ENCODE peak calls at places on chromosome 20, in nine cellular contexts. One of them, this sample, is unnamed.

GRCh38 chr20:63874254-63874653 is 9.2 kb downstream of the TPD52L2 start:
- DNase-seq in head of caudate nucleus: no peak
- DNase-seq in G401: no peak
- DNase-seq in stimulated activated CD8-positive, alpha-beta memory T cell treated with anti-CD3 and anti-CD28 coated beads, Interleukin-4, amount 100 ng/mL, for 4 hours: no peak
- DNase-seq in amniotic stem cell: no peak
- DNase-seq in T-helper 17 cell: no peak
- DNase-seq in fibroblast of pulmonary artery: no peak
- DNase-seq in A172: no peak
- DNase-seq in right atrium auricular region: no peak
- DNase-seq in this sample: no peak

GRCh38 chr20:57199656-57200405 is 66.6 kb downstream of the BMP7 start:
- DNase-seq in head of caudate nucleus: no peak
- DNase-seq in G401: no peak
- DNase-seq in stimulated activated CD8-positive, alpha-beta memory T cell treated with anti-CD3 and anti-CD28 coated beads, Interleukin-4, amount 100 ng/mL, for 4 hours: no peak
- DNase-seq in amniotic stem cell: no peak
- DNase-seq in T-helper 17 cell: no peak
- DNase-seq in fibroblast of pulmonary artery: no peak
- DNase-seq in A172: peak
- DNase-seq in right atrium auricular region: no peak
- DNase-seq in this sample: no peak

GRCh38 chr20:35618372-35619131 is 2.9 kb downstream of the SPAG4 start:
- DNase-seq in head of caudate nucleus: no peak
- DNase-seq in G401: peak
- DNase-seq in stimulated activated CD8-positive, alpha-beta memory T cell treated with anti-CD3 and anti-CD28 coated beads, Interleukin-4, amount 100 ng/mL, for 4 hours: no peak
- DNase-seq in amniotic stem cell: no peak
- DNase-seq in T-helper 17 cell: no peak
- DNase-seq in fibroblast of pulmonary artery: peak
- DNase-seq in A172: no peak
- DNase-seq in right atrium auricular region: peak
- DNase-seq in this sample: no peak

GRCh38 chr20:57263767-57264150 is 2.7 kb downstream of the BMP7 start:
- DNase-seq in head of caudate nucleus: no peak
- DNase-seq in G401: no peak
- DNase-seq in stimulated activated CD8-positive, alpha-beta memory T cell treated with anti-CD3 and anti-CD28 coated beads, Interleukin-4, amount 100 ng/mL, for 4 hours: no peak
- DNase-seq in amniotic stem cell: no peak
- DNase-seq in T-helper 17 cell: no peak
- DNase-seq in fibroblast of pulmonary artery: no peak
- DNase-seq in A172: no peak
- DNase-seq in right atrium auricular region: no peak
- DNase-seq in this sample: no peak

GRCh38 chr20:38200646-38201045 is 35.6 kb upstream of the TGM2 start:
- DNase-seq in head of caudate nucleus: no peak
- DNase-seq in G401: no peak
- DNase-seq in stimulated activated CD8-positive, alpha-beta memory T cell treated with anti-CD3 and anti-CD28 coated beads, Interleukin-4, amount 100 ng/mL, for 4 hours: no peak
- DNase-seq in amniotic stem cell: no peak
- DNase-seq in T-helper 17 cell: no peak
- DNase-seq in fibroblast of pulmonary artery: no peak
- DNase-seq in A172: no peak
- DNase-seq in right atrium auricular region: no peak
- DNase-seq in this sample: no peak

GRCh38 chr20:9363673-9364072 is 150.7 kb upstream of the LAMP5 start:
- DNase-seq in head of caudate nucleus: no peak
- DNase-seq in G401: no peak
- DNase-seq in stimulated activated CD8-positive, alpha-beta memory T cell treated with anti-CD3 and anti-CD28 coated beads, Interleukin-4, amount 100 ng/mL, for 4 hours: no peak
- DNase-seq in amniotic stem cell: no peak
- DNase-seq in T-helper 17 cell: no peak
- DNase-seq in fibroblast of pulmonary artery: no peak
- DNase-seq in A172: no peak
- DNase-seq in right atrium auricular region: no peak
- DNase-seq in this sample: no peak

GRCh38 chr20:47546184-47547033 is 44.7 kb downstream of the NCOA3 start:
- DNase-seq in head of caudate nucleus: no peak
- DNase-seq in G401: no peak
- DNase-seq in stimulated activated CD8-positive, alpha-beta memory T cell treated with anti-CD3 and anti-CD28 coated beads, Interleukin-4, amount 100 ng/mL, for 4 hours: no peak
- DNase-seq in amniotic stem cell: peak
- DNase-seq in T-helper 17 cell: no peak
- DNase-seq in fibroblast of pulmonary artery: peak
- DNase-seq in A172: no peak
- DNase-seq in right atrium auricular region: no peak
- DNase-seq in this sample: no peak

GRCh38 chr20:3932277-3933073 is 43.3 kb downstream of the PANK2 start:
- DNase-seq in head of caudate nucleus: no peak
- DNase-seq in G401: peak
- DNase-seq in stimulated activated CD8-positive, alpha-beta memory T cell treated with anti-CD3 and anti-CD28 coated beads, Interleukin-4, amount 100 ng/mL, for 4 hours: no peak
- DNase-seq in amniotic stem cell: no peak
- DNase-seq in T-helper 17 cell: no peak
- DNase-seq in fibroblast of pulmonary artery: no peak
- DNase-seq in A172: peak
- DNase-seq in right atrium auricular region: no peak
- DNase-seq in this sample: no peak

GRCh38 chr20:46353506-46354206 is 45.4 kb upstream of the CDH22 start:
- DNase-seq in head of caudate nucleus: no peak
- DNase-seq in G401: no peak
- DNase-seq in stimulated activated CD8-positive, alpha-beta memory T cell treated with anti-CD3 and anti-CD28 coated beads, Interleukin-4, amount 100 ng/mL, for 4 hours: no peak
- DNase-seq in amniotic stem cell: no peak
- DNase-seq in T-helper 17 cell: no peak
- DNase-seq in fibroblast of pulmonary artery: no peak
- DNase-seq in A172: no peak
- DNase-seq in right atrium auricular region: no peak
- DNase-seq in this sample: no peak

GRCh38 chr20:15077733-15078132 is 740.3 kb upstream of the FLRT3 start:
- DNase-seq in head of caudate nucleus: no peak
- DNase-seq in G401: no peak
- DNase-seq in stimulated activated CD8-positive, alpha-beta memory T cell treated with anti-CD3 and anti-CD28 coated beads, Interleukin-4, amount 100 ng/mL, for 4 hours: no peak
- DNase-seq in amniotic stem cell: no peak
- DNase-seq in T-helper 17 cell: no peak
- DNase-seq in fibroblast of pulmonary artery: no peak
- DNase-seq in A172: no peak
- DNase-seq in right atrium auricular region: no peak
- DNase-seq in this sample: no peak

GRCh38 chr20:34713194-34713943 is 9.2 kb downstream of the TP53INP2 start:
- DNase-seq in head of caudate nucleus: no peak
- DNase-seq in G401: no peak
- DNase-seq in stimulated activated CD8-positive, alpha-beta memory T cell treated with anti-CD3 and anti-CD28 coated beads, Interleukin-4, amount 100 ng/mL, for 4 hours: no peak
- DNase-seq in amniotic stem cell: peak
- DNase-seq in T-helper 17 cell: no peak
- DNase-seq in fibroblast of pulmonary artery: peak
- DNase-seq in A172: peak
- DNase-seq in right atrium auricular region: no peak
- DNase-seq in this sample: no peak

GRCh38 chr20:40689100-40689942 is at the start of gene MAFB:
- DNase-seq in head of caudate nucleus: peak
- DNase-seq in G401: peak
- DNase-seq in stimulated activated CD8-positive, alpha-beta memory T cell treated with anti-CD3 and anti-CD28 coated beads, Interleukin-4, amount 100 ng/mL, for 4 hours: no peak
- DNase-seq in amniotic stem cell: peak
- DNase-seq in T-helper 17 cell: no peak
- DNase-seq in fibroblast of pulmonary artery: peak
- DNase-seq in A172: peak
- DNase-seq in right atrium auricular region: peak
- DNase-seq in this sample: peak

GRCh38 chr20:13458860-13459451 is 179.8 kb downstream of the TASP1 start:
- DNase-seq in head of caudate nucleus: no peak
- DNase-seq in G401: no peak
- DNase-seq in stimulated activated CD8-positive, alpha-beta memory T cell treated with anti-CD3 and anti-CD28 coated beads, Interleukin-4, amount 100 ng/mL, for 4 hours: no peak
- DNase-seq in amniotic stem cell: no peak
- DNase-seq in T-helper 17 cell: no peak
- DNase-seq in fibroblast of pulmonary artery: peak
- DNase-seq in A172: peak
- DNase-seq in right atrium auricular region: no peak
- DNase-seq in this sample: no peak

GRCh38 chr20:45114465-45115385 is at the start of gene WFDC5:
- DNase-seq in head of caudate nucleus: no peak
- DNase-seq in G401: no peak
- DNase-seq in stimulated activated CD8-positive, alpha-beta memory T cell treated with anti-CD3 and anti-CD28 coated beads, Interleukin-4, amount 100 ng/mL, for 4 hours: no peak
- DNase-seq in amniotic stem cell: no peak
- DNase-seq in T-helper 17 cell: no peak
- DNase-seq in fibroblast of pulmonary artery: no peak
- DNase-seq in A172: no peak
- DNase-seq in right atrium auricular region: peak
- DNase-seq in this sample: no peak

GRCh38 chr20:47748851-47749250 is 36.4 kb downstream of the SULF2 start:
- DNase-seq in head of caudate nucleus: no peak
- DNase-seq in G401: no peak
- DNase-seq in stimulated activated CD8-positive, alpha-beta memory T cell treated with anti-CD3 and anti-CD28 coated beads, Interleukin-4, amount 100 ng/mL, for 4 hours: no peak
- DNase-seq in amniotic stem cell: no peak
- DNase-seq in T-helper 17 cell: no peak
- DNase-seq in fibroblast of pulmonary artery: no peak
- DNase-seq in A172: no peak
- DNase-seq in right atrium auricular region: no peak
- DNase-seq in this sample: no peak

GRCh38 chr20:24341781-24342180 is 127.6 kb upstream of the SYNDIG1 start:
- DNase-seq in head of caudate nucleus: no peak
- DNase-seq in G401: no peak
- DNase-seq in stimulated activated CD8-positive, alpha-beta memory T cell treated with anti-CD3 and anti-CD28 coated beads, Interleukin-4, amount 100 ng/mL, for 4 hours: no peak
- DNase-seq in amniotic stem cell: no peak
- DNase-seq in T-helper 17 cell: no peak
- DNase-seq in fibroblast of pulmonary artery: no peak
- DNase-seq in A172: no peak
- DNase-seq in right atrium auricular region: no peak
- DNase-seq in this sample: no peak

GRCh38 chr20:2026514-2026913 is 32.7 kb upstream of the PDYN start:
- DNase-seq in head of caudate nucleus: no peak
- DNase-seq in G401: no peak
- DNase-seq in stimulated activated CD8-positive, alpha-beta memory T cell treated with anti-CD3 and anti-CD28 coated beads, Interleukin-4, amount 100 ng/mL, for 4 hours: no peak
- DNase-seq in amniotic stem cell: no peak
- DNase-seq in T-helper 17 cell: no peak
- DNase-seq in fibroblast of pulmonary artery: no peak
- DNase-seq in A172: no peak
- DNase-seq in right atrium auricular region: no peak
- DNase-seq in this sample: no peak